ENCODE peak calls at places on chromosomes 11 and 22, in six cellular contexts. One of them, this sample, is unnamed.

GRCh38 chr11:75691804-75692203 is 23.0 kb upstream of the MAP6 start:
- DNase-seq in brain microvascular endothelial cell: no peak
- DNase-seq in HEK293T: no peak
- DNase-seq in ureter: no peak
- DNase-seq in CD4-positive, CD25-positive, alpha-beta regulatory T cell: no peak
- DNase-seq in A549: no peak
- DNase-seq in this sample: no peak

GRCh38 chr11:3614742-3615171 is 27.0 kb downstream of the ART5 start:
- DNase-seq in ureter: peak
- DNase-seq in A549: no peak
- DNase-seq in CD4-positive, CD25-positive, alpha-beta regulatory T cell: no peak
- DNase-seq in brain microvascular endothelial cell: no peak
- DNase-seq in HEK293T: no peak
- DNase-seq in this sample: peak

GRCh38 chr22:46922037-46922436 is 159.6 kb downstream of the TBC1D22A start:
- DNase-seq in HEK293T: no peak
- DNase-seq in CD4-positive, CD25-positive, alpha-beta regulatory T cell: no peak
- DNase-seq in ureter: no peak
- DNase-seq in A549: no peak
- DNase-seq in brain microvascular endothelial cell: no peak
- DNase-seq in this sample: no peak

GRCh38 chr11:118628861-118629549 is 21.6 kb downstream of the PHLDB1 start:
- DNase-seq in ureter: no peak
- DNase-seq in A549: no peak
- DNase-seq in brain microvascular endothelial cell: no peak
- DNase-seq in HEK293T: no peak
- DNase-seq in CD4-positive, CD25-positive, alpha-beta regulatory T cell: no peak
- DNase-seq in this sample: no peak

GRCh38 chr11:111347002-111347722 is 31.9 kb downstream of the POU2AF1 start:
- DNase-seq in CD4-positive, CD25-positive, alpha-beta regulatory T cell: no peak
- DNase-seq in HEK293T: no peak
- DNase-seq in brain microvascular endothelial cell: no peak
- DNase-seq in ureter: peak
- DNase-seq in A549: no peak
- DNase-seq in this sample: no peak

GRCh38 chr22:16914006-16914405 is 88.8 kb upstream of the XKR3 start:
- DNase-seq in brain microvascular endothelial cell: no peak
- DNase-seq in A549: no peak
- DNase-seq in HEK293T: no peak
- DNase-seq in CD4-positive, CD25-positive, alpha-beta regulatory T cell: no peak
- DNase-seq in ureter: no peak
- DNase-seq in this sample: no peak

GRCh38 chr11:116890193-116890592 is 52.8 kb upstream of the APOA1 start:
- DNase-seq in HEK293T: no peak
- DNase-seq in brain microvascular endothelial cell: no peak
- DNase-seq in ureter: no peak
- DNase-seq in CD4-positive, CD25-positive, alpha-beta regulatory T cell: peak
- DNase-seq in A549: no peak
- DNase-seq in this sample: no peak

GRCh38 chr11:43788394-43788793 is 92.2 kb upstream of the ALKBH3 start:
- DNase-seq in HEK293T: no peak
- DNase-seq in ureter: no peak
- DNase-seq in CD4-positive, CD25-positive, alpha-beta regulatory T cell: no peak
- DNase-seq in brain microvascular endothelial cell: no peak
- DNase-seq in A549: no peak
- DNase-seq in this sample: no peak

This sample was measured in GM04503.